ENCODE peak calls at places on chromosomes 16 and 17, in seven cellular contexts. K, J, N, R, B, E and U are unnamed samples.

GRCh38 chr17:11644265-11645212 is 46.3 kb downstream of the DNAH9 start:
- DNase-seq in K (peak; percentile 89), J (peak; percentile 45), N (peak; percentile 43), R (peak; percentile 67), B (no peak), E (no peak), U (peak; percentile 49)

GRCh38 chr16:72199938-72200337 is 28.0 kb upstream of the PMFBP1 start:
- DNase-seq in K (peak; percentile 57), J (peak; percentile 25), N (no peak), R (no peak), B (no peak), E (no peak), U (no peak)

GRCh38 chr16:26547681-26548080 is 519.0 kb upstream of the C16orf82 start:
- DNase-seq in K (no peak), J (no peak), N (no peak), R (no peak), B (no peak), E (no peak), U (no peak)

GRCh38 chr17:17792551-17793377 is 44.0 kb downstream of the SREBF1 start:
- DNase-seq in K (peak; percentile 82), J (no peak), N (no peak), R (no peak), B (no peak), E (no peak), U (no peak)

GRCh38 chr16:87163637-87164036 is 153.6 kb downstream of the C16orf95 start:
- DNase-seq in K (no peak), J (no peak), N (no peak), R (no peak), B (no peak), E (no peak), U (no peak)

GRCh38 chr16:78183886-78184553 is 84.6 kb downstream of the WWOX start:
- DNase-seq in K (no peak), J (no peak), N (no peak), R (no peak), B (no peak), E (no peak), U (no peak)

GRCh38 chr17:53278466-53278865 is 544.3 kb upstream of the KIF2B start:
- DNase-seq in K (no peak), J (no peak), N (no peak), R (no peak), B (no peak), E (no peak), U (no peak)

GRCh38 chr17:27985736-27986394 is 56.6 kb upstream of the NLK start:
- DNase-seq in K (no peak), J (no peak), N (no peak), R (no peak), B (no peak), E (no peak), U (no peak)

GRCh38 chr16:49337814-49338350 is 35.7 kb upstream of the C16orf78 start:
- DNase-seq in K (peak; percentile 13), J (no peak), N (no peak), R (no peak), B (no peak), E (no peak), U (no peak)

GRCh38 chr16:68985855-68986254 is 119.6 kb upstream of the HAS3 start:
- DNase-seq in K (no peak), J (no peak), N (no peak), R (no peak), B (no peak), E (no peak), U (no peak)

GRCh38 chr16:69444873-69445517 is 20.6 kb downstream of the CYB5B start:
- DNase-seq in K (no peak), J (no peak), N (no peak), R (no peak), B (no peak), E (no peak), U (no peak)

GRCh38 chr17:9890124-9890523 is 14.9 kb downstream of the RCVRN start:
- DNase-seq in K (no peak), J (no peak), N (no peak), R (peak; percentile 31), B (no peak), E (no peak), U (no peak)

GRCh38 chr16:81625544-81626152 is 153.4 kb upstream of the PLCG2 start:
- DNase-seq in K (peak; percentile 95), J (no peak), N (peak; percentile 77), R (no peak), B (peak; percentile 88), E (no peak), U (peak; percentile 74)

GRCh38 chr17:11170901-11171300 is 70.1 kb upstream of the SHISA6 start:
- DNase-seq in K (no peak), J (no peak), N (no peak), R (no peak), B (no peak), E (no peak), U (no peak)

DNA sequence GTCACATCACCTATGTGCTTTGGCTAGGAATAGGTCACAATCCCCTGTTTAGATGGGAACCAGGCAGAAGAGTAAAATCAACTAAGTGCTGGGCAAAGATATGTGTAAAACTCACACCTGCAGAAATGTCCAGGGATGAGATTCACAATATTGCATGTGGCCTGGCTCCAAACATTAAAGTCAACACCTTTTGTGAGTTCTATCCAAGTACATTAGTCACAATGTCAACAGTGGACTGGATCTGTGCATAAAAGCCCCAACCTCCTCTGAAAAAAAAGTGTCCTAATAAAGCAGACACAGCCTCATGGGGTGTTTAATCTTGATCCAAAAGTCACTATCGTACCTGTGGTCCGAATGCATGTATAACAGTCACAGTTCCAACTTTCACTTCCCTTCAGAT is 1990.3 kb downstream of the TP53TG3F start:
- DNase-seq in K (no peak), J (no peak), N (no peak), R (no peak), B (no peak), E (no peak), U (no peak)
- H3K9me3 ChIP-seq in K (no peaks in the 10 kb centered on the region), J (peaks cover 9% of the 10 kb centered on the region), N (peaks cover 12% of the 10 kb centered on the region), R (peaks cover 42% of the 10 kb centered on the region), B (no peaks in the 10 kb centered on the region), E (peaks cover 27% of the 10 kb centered on the region), U (peaks cover 26% of the 10 kb centered on the region)

GRCh38 chr17:43579570-43580140 is 33.5 kb upstream of the ETV4 start:
- DNase-seq in K (no peak), J (no peak), N (no peak), R (no peak), B (no peak), E (no peak), U (no peak)

GRCh38 chr17:43583332-43583731 is 37.2 kb upstream of the ETV4 start:
- DNase-seq in K (no peak), J (no peak), N (no peak), R (no peak), B (no peak), E (no peak), U (no peak)

GRCh38 chr17:43582426-43582825 is 36.3 kb upstream of the ETV4 start:
- DNase-seq in K (no peak), J (no peak), N (no peak), R (no peak), B (no peak), E (no peak), U (no peak)

GRCh38 chr17:43581130-43581529 is 35.0 kb upstream of the ETV4 start:
- DNase-seq in K (no peak), J (no peak), N (no peak), R (no peak), B (no peak), E (no peak), U (no peak)

GRCh38 chr17:43581581-43581980 is 35.4 kb upstream of the ETV4 start:
- DNase-seq in K (no peak), J (no peak), N (no peak), R (no peak), B (no peak), E (no peak), U (no peak)
- H3K27me3 ChIP-seq in K (no peaks in the 10 kb centered on the region), J (no peaks in the 10 kb centered on the region), N (no peaks in the 10 kb centered on the region), R (peaks cover 5% of the 10 kb centered on the region), B (no peaks in the 10 kb centered on the region), E (no peaks in the 10 kb centered on the region), U (no peaks in the 10 kb centered on the region)

GRCh38 chr17:83200746-83201145 is 121.3 kb downstream of the METRNL start:
- DNase-seq in K (peak; percentile 45), J (no peak), N (peak; percentile 17), R (no peak), B (peak; percentile 78), E (peak; percentile 59), U (peak; percentile 43)
- H3K9me3 ChIP-seq in K (no peaks in the 10 kb centered on the region), J (peaks cover 5% of the 10 kb centered on the region), N (no peaks in the 10 kb centered on the region), R (peaks cover 43% of the 10 kb centered on the region), B (no peaks in the 10 kb centered on the region), E (no peaks in the 10 kb centered on the region), U (no peaks in the 10 kb centered on the region)

DNA sequence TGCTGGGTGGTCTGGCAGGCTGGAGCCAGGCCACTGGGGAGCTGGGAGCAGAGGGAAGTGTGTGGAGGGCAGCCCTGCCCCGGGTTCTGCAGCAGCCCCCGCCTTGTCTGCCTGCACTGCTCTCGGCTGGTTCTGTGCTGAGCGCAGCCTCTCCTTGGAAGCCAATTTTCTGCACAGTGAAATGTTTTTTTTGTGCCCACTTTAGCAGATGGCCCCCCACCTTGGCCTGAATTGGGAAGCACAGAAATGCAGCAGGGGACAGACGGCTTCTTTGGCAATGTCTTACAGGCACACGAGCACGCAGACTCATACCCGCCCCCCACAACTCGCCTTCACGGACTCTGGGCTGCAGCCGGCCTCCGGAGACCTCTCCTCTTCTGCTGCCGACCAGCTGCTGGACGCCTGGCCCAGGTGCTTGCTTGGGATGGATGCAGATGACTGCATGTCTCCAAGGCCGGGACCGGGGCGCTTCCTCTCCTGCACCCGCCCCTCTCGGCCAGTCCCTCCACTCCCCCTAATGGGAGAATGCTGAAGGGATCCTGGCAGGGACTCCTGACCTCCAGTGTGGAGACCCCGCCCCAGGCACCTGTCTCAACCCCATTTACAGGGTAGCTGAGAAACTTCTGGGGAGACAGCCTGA is 14.8 kb downstream of the NPTX1 start:
- DNase-seq in K (no peak), J (no peak), N (no peak), R (no peak), B (no peak), E (no peak), U (no peak)
- H3K27me3 ChIP-seq in K (no peaks in the 10 kb centered on the region), J (no peaks in the 10 kb centered on the region), N (no peaks in the 10 kb centered on the region), R (peaks cover 81% of the 10 kb centered on the region), B (peaks cover 24% of the 10 kb centered on the region), E (no peaks in the 10 kb centered on the region), U (no peaks in the 10 kb centered on the region)

DNA sequence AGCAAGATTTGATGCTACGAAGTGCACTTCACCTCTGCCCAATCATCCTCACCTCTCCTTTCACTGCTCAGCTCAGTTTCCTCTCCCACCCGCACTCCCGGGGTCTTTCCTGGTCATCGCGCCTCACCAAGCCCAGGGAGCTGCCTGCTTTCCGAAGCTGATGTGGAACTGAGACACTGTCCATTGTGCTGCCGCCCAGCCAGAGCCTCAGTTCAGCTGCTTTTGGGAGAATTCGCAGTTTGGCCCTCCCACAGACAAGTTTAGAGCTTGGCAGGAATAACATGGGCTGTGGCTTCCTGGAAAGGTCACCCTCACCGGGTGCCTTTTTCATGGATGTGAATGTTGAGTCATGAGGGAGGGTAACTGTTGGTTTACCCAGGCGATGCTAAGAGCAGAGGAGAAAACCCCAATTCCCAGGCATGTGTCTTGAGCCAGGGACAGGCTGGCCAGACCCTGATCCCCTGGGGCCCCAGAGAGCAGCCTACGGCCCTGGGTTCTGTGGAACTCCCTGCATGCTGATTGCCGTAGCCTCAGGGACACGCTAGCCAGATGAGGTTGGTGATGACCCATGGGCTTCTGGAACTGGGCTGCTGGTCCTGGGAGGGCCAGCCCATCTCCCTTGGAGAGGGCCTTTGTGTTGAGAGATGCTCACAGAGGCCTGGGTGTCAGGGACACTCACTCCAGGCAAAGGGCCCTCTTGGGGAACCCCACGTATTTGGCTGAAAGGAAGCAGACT is 1687.5 kb downstream of the TP53TG3F start:
- DNase-seq in K (peak; percentile 37), J (no peak), N (no peak), R (no peak), B (no peak), E (no peak), U (no peak)
- H3K9me3 ChIP-seq in K (no peaks in the 10 kb centered on the region), J (peaks cover 8% of the 10 kb centered on the region), N (no peaks in the 10 kb centered on the region), R (peaks cover 86% of the 10 kb centered on the region), B (no peaks in the 10 kb centered on the region), E (no peaks in the 10 kb centered on the region), U (peaks cover 4% of the 10 kb centered on the region)